ENCODE peak calls at places on chromosome 18, in ten cellular contexts. One of them, this sample, is unnamed.

GRCh38 chr18:12361770-12362378 is 15.2 kb downstream of the AFG3L2 start:
- DNase-seq in neural crest cell: no peak
- DNase-seq in stimulated activated CD4-positive, alpha-beta T cell treated with anti-CD3 and anti-CD28 coated beads, Interleukin-1b, Interleukin-23, amount 100 ng/mL, for 1 hour: no peak
- DNase-seq in M059J: peak; percentile 21
- DNase-seq in epithelial cell of esophagus: no peak
- DNase-seq in amniotic stem cell: no peak
- DNase-seq in heart left ventricle: peak; percentile 81
- DNase-seq in activated CD8-positive, alpha-beta memory T cell treated with anti-CD3 and anti-CD28 coated beads for 4 hours: no peak
- DNase-seq in substantia nigra: peak; percentile 61
- DNase-seq in NCI-H187 treated with DMSO at 0.1 percent for 48 hours: no peak
- DNase-seq in this sample: no peak

GRCh38 chr18:48660346-48661228 is 121.8 kb downstream of the CTIF start:
- DNase-seq in neural crest cell: no peak
- DNase-seq in NCI-H187 treated with DMSO at 0.1 percent for 48 hours: no peak
- DNase-seq in substantia nigra: peak; percentile 72
- DNase-seq in stimulated activated CD4-positive, alpha-beta T cell treated with anti-CD3 and anti-CD28 coated beads, Interleukin-1b, Interleukin-23, amount 100 ng/mL, for 1 hour: no peak
- DNase-seq in heart left ventricle: no peak
- DNase-seq in epithelial cell of esophagus: no peak
- DNase-seq in M059J: peak; percentile 42
- DNase-seq in activated CD8-positive, alpha-beta memory T cell treated with anti-CD3 and anti-CD28 coated beads for 4 hours: no peak
- DNase-seq in amniotic stem cell: no peak
- DNase-seq in this sample: peak; percentile 17

GRCh38 chr18:42275949-42276730 is 321.1 kb downstream of the PIK3C3 start:
- DNase-seq in epithelial cell of esophagus: no peak
- DNase-seq in activated CD8-positive, alpha-beta memory T cell treated with anti-CD3 and anti-CD28 coated beads for 4 hours: no peak
- DNase-seq in M059J: no peak
- DNase-seq in substantia nigra: no peak
- DNase-seq in stimulated activated CD4-positive, alpha-beta T cell treated with anti-CD3 and anti-CD28 coated beads, Interleukin-1b, Interleukin-23, amount 100 ng/mL, for 1 hour: no peak
- DNase-seq in NCI-H187 treated with DMSO at 0.1 percent for 48 hours: no peak
- DNase-seq in neural crest cell: no peak
- DNase-seq in amniotic stem cell: no peak
- DNase-seq in heart left ventricle: no peak
- DNase-seq in this sample: no peak

GRCh38 chr18:3447035-3447894 is 2.7 kb upstream of the TGIF1 start:
- DNase-seq in amniotic stem cell: no peak
- DNase-seq in neural crest cell: peak; percentile 43
- DNase-seq in epithelial cell of esophagus: peak; percentile 50
- DNase-seq in NCI-H187 treated with DMSO at 0.1 percent for 48 hours: no peak
- DNase-seq in stimulated activated CD4-positive, alpha-beta T cell treated with anti-CD3 and anti-CD28 coated beads, Interleukin-1b, Interleukin-23, amount 100 ng/mL, for 1 hour: no peak
- DNase-seq in M059J: no peak
- DNase-seq in substantia nigra: peak; percentile 34
- DNase-seq in activated CD8-positive, alpha-beta memory T cell treated with anti-CD3 and anti-CD28 coated beads for 4 hours: no peak
- DNase-seq in heart left ventricle: peak; percentile 51
- DNase-seq in this sample: no peak

GRCh38 chr18:47586418-47586817 is 335.0 kb upstream of the SKOR2 start:
- DNase-seq in M059J: no peak
- DNase-seq in heart left ventricle: no peak
- DNase-seq in epithelial cell of esophagus: no peak
- DNase-seq in amniotic stem cell: no peak
- DNase-seq in neural crest cell: no peak
- DNase-seq in stimulated activated CD4-positive, alpha-beta T cell treated with anti-CD3 and anti-CD28 coated beads, Interleukin-1b, Interleukin-23, amount 100 ng/mL, for 1 hour: no peak
- DNase-seq in substantia nigra: no peak
- DNase-seq in activated CD8-positive, alpha-beta memory T cell treated with anti-CD3 and anti-CD28 coated beads for 4 hours: no peak
- DNase-seq in NCI-H187 treated with DMSO at 0.1 percent for 48 hours: no peak
- DNase-seq in this sample: no peak

GRCh38 chr18:58125183-58125582 is 81.2 kb downstream of the NEDD4L start:
- DNase-seq in epithelial cell of esophagus: peak; percentile 11
- DNase-seq in heart left ventricle: no peak
- DNase-seq in M059J: no peak
- DNase-seq in substantia nigra: no peak
- DNase-seq in stimulated activated CD4-positive, alpha-beta T cell treated with anti-CD3 and anti-CD28 coated beads, Interleukin-1b, Interleukin-23, amount 100 ng/mL, for 1 hour: no peak
- DNase-seq in activated CD8-positive, alpha-beta memory T cell treated with anti-CD3 and anti-CD28 coated beads for 4 hours: no peak
- DNase-seq in amniotic stem cell: no peak
- DNase-seq in neural crest cell: no peak
- DNase-seq in NCI-H187 treated with DMSO at 0.1 percent for 48 hours: no peak
- DNase-seq in this sample: no peak

GRCh38 chr18:56574827-56575226 is 63.6 kb downstream of the TXNL1 start:
- DNase-seq in stimulated activated CD4-positive, alpha-beta T cell treated with anti-CD3 and anti-CD28 coated beads, Interleukin-1b, Interleukin-23, amount 100 ng/mL, for 1 hour: no peak
- DNase-seq in neural crest cell: no peak
- DNase-seq in NCI-H187 treated with DMSO at 0.1 percent for 48 hours: no peak
- DNase-seq in activated CD8-positive, alpha-beta memory T cell treated with anti-CD3 and anti-CD28 coated beads for 4 hours: no peak
- DNase-seq in heart left ventricle: peak; percentile 79
- DNase-seq in amniotic stem cell: no peak
- DNase-seq in substantia nigra: no peak
- DNase-seq in M059J: peak; percentile 84
- DNase-seq in epithelial cell of esophagus: no peak
- DNase-seq in this sample: no peak

GRCh38 chr18:48983793-48984437 is 33.1 kb upstream of the SMAD7 start:
- DNase-seq in stimulated activated CD4-positive, alpha-beta T cell treated with anti-CD3 and anti-CD28 coated beads, Interleukin-1b, Interleukin-23, amount 100 ng/mL, for 1 hour: no peak
- DNase-seq in activated CD8-positive, alpha-beta memory T cell treated with anti-CD3 and anti-CD28 coated beads for 4 hours: no peak
- DNase-seq in NCI-H187 treated with DMSO at 0.1 percent for 48 hours: no peak
- DNase-seq in amniotic stem cell: no peak
- DNase-seq in neural crest cell: no peak
- DNase-seq in substantia nigra: peak; percentile 63
- DNase-seq in epithelial cell of esophagus: peak; percentile 49
- DNase-seq in M059J: no peak
- DNase-seq in heart left ventricle: no peak
- DNase-seq in this sample: no peak

GRCh38 chr18:75179819-75180600 is 28.9 kb downstream of the PTGR3 start:
- DNase-seq in heart left ventricle: no peak
- DNase-seq in stimulated activated CD4-positive, alpha-beta T cell treated with anti-CD3 and anti-CD28 coated beads, Interleukin-1b, Interleukin-23, amount 100 ng/mL, for 1 hour: no peak
- DNase-seq in NCI-H187 treated with DMSO at 0.1 percent for 48 hours: no peak
- DNase-seq in substantia nigra: no peak
- DNase-seq in amniotic stem cell: no peak
- DNase-seq in activated CD8-positive, alpha-beta memory T cell treated with anti-CD3 and anti-CD28 coated beads for 4 hours: no peak
- DNase-seq in neural crest cell: no peak
- DNase-seq in epithelial cell of esophagus: no peak
- DNase-seq in M059J: no peak
- DNase-seq in this sample: no peak

GRCh38 chr18:2882201-2882600 is 35.4 kb downstream of the EMILIN2 start:
- DNase-seq in stimulated activated CD4-positive, alpha-beta T cell treated with anti-CD3 and anti-CD28 coated beads, Interleukin-1b, Interleukin-23, amount 100 ng/mL, for 1 hour: no peak
- DNase-seq in substantia nigra: no peak
- DNase-seq in NCI-H187 treated with DMSO at 0.1 percent for 48 hours: no peak
- DNase-seq in epithelial cell of esophagus: no peak
- DNase-seq in amniotic stem cell: no peak
- DNase-seq in M059J: no peak
- DNase-seq in activated CD8-positive, alpha-beta memory T cell treated with anti-CD3 and anti-CD28 coated beads for 4 hours: no peak
- DNase-seq in heart left ventricle: no peak
- DNase-seq in neural crest cell: no peak
- DNase-seq in this sample: no peak

GRCh38 chr18:22783662-22784076 is 149.5 kb upstream of the RBBP8 start:
- DNase-seq in heart left ventricle: no peak
- DNase-seq in stimulated activated CD4-positive, alpha-beta T cell treated with anti-CD3 and anti-CD28 coated beads, Interleukin-1b, Interleukin-23, amount 100 ng/mL, for 1 hour: no peak
- DNase-seq in M059J: no peak
- DNase-seq in neural crest cell: no peak
- DNase-seq in epithelial cell of esophagus: no peak
- DNase-seq in substantia nigra: no peak
- DNase-seq in amniotic stem cell: no peak
- DNase-seq in activated CD8-positive, alpha-beta memory T cell treated with anti-CD3 and anti-CD28 coated beads for 4 hours: no peak
- DNase-seq in NCI-H187 treated with DMSO at 0.1 percent for 48 hours: no peak
- DNase-seq in this sample: no peak

GRCh38 chr18:32618501-32618985 is 147.9 kb upstream of the GAREM1 start:
- DNase-seq in substantia nigra: no peak
- DNase-seq in stimulated activated CD4-positive, alpha-beta T cell treated with anti-CD3 and anti-CD28 coated beads, Interleukin-1b, Interleukin-23, amount 100 ng/mL, for 1 hour: no peak
- DNase-seq in amniotic stem cell: no peak
- DNase-seq in activated CD8-positive, alpha-beta memory T cell treated with anti-CD3 and anti-CD28 coated beads for 4 hours: no peak
- DNase-seq in neural crest cell: no peak
- DNase-seq in epithelial cell of esophagus: no peak
- DNase-seq in M059J: no peak
- DNase-seq in NCI-H187 treated with DMSO at 0.1 percent for 48 hours: no peak
- DNase-seq in heart left ventricle: no peak
- DNase-seq in this sample: peak; percentile 74

GRCh38 chr18:69109686-69110085 is 291.0 kb upstream of the DOK6 start:
- DNase-seq in substantia nigra: no peak
- DNase-seq in neural crest cell: no peak
- DNase-seq in activated CD8-positive, alpha-beta memory T cell treated with anti-CD3 and anti-CD28 coated beads for 4 hours: no peak
- DNase-seq in amniotic stem cell: peak; percentile 70
- DNase-seq in M059J: peak; percentile 28
- DNase-seq in epithelial cell of esophagus: no peak
- DNase-seq in NCI-H187 treated with DMSO at 0.1 percent for 48 hours: no peak
- DNase-seq in heart left ventricle: no peak
- DNase-seq in stimulated activated CD4-positive, alpha-beta T cell treated with anti-CD3 and anti-CD28 coated beads, Interleukin-1b, Interleukin-23, amount 100 ng/mL, for 1 hour: no peak
- DNase-seq in this sample: no peak

GRCh38 chr18:73780218-73780617 is 367.4 kb downstream of the FBXO15 start:
- DNase-seq in heart left ventricle: no peak
- DNase-seq in activated CD8-positive, alpha-beta memory T cell treated with anti-CD3 and anti-CD28 coated beads for 4 hours: no peak
- DNase-seq in substantia nigra: no peak
- DNase-seq in stimulated activated CD4-positive, alpha-beta T cell treated with anti-CD3 and anti-CD28 coated beads, Interleukin-1b, Interleukin-23, amount 100 ng/mL, for 1 hour: no peak
- DNase-seq in epithelial cell of esophagus: no peak
- DNase-seq in amniotic stem cell: no peak
- DNase-seq in M059J: no peak
- DNase-seq in NCI-H187 treated with DMSO at 0.1 percent for 48 hours: no peak
- DNase-seq in neural crest cell: no peak
- DNase-seq in this sample: no peak

GRCh38 chr18:3910507-3910906 is 460.5 kb downstream of the TGIF1 start:
- DNase-seq in NCI-H187 treated with DMSO at 0.1 percent for 48 hours: no peak
- DNase-seq in epithelial cell of esophagus: no peak
- DNase-seq in heart left ventricle: peak; percentile 38
- DNase-seq in neural crest cell: no peak
- DNase-seq in amniotic stem cell: no peak
- DNase-seq in activated CD8-positive, alpha-beta memory T cell treated with anti-CD3 and anti-CD28 coated beads for 4 hours: no peak
- DNase-seq in stimulated activated CD4-positive, alpha-beta T cell treated with anti-CD3 and anti-CD28 coated beads, Interleukin-1b, Interleukin-23, amount 100 ng/mL, for 1 hour: no peak
- DNase-seq in substantia nigra: peak; percentile 52
- DNase-seq in M059J: peak; percentile 53
- DNase-seq in this sample: no peak

GRCh38 chr18:12842459-12843380 is 41.3 kb downstream of the PTPN2 start:
- DNase-seq in stimulated activated CD4-positive, alpha-beta T cell treated with anti-CD3 and anti-CD28 coated beads, Interleukin-1b, Interleukin-23, amount 100 ng/mL, for 1 hour: no peak
- DNase-seq in M059J: no peak
- DNase-seq in amniotic stem cell: no peak
- DNase-seq in neural crest cell: no peak
- DNase-seq in substantia nigra: no peak
- DNase-seq in epithelial cell of esophagus: no peak
- DNase-seq in NCI-H187 treated with DMSO at 0.1 percent for 48 hours: no peak
- DNase-seq in activated CD8-positive, alpha-beta memory T cell treated with anti-CD3 and anti-CD28 coated beads for 4 hours: no peak
- DNase-seq in heart left ventricle: no peak
- DNase-seq in this sample: no peak

GRCh38 chr18:72986103-72986502 is 118.3 kb upstream of the NETO1 start:
- DNase-seq in NCI-H187 treated with DMSO at 0.1 percent for 48 hours: no peak
- DNase-seq in activated CD8-positive, alpha-beta memory T cell treated with anti-CD3 and anti-CD28 coated beads for 4 hours: no peak
- DNase-seq in epithelial cell of esophagus: peak; percentile 74
- DNase-seq in amniotic stem cell: no peak
- DNase-seq in substantia nigra: no peak
- DNase-seq in stimulated activated CD4-positive, alpha-beta T cell treated with anti-CD3 and anti-CD28 coated beads, Interleukin-1b, Interleukin-23, amount 100 ng/mL, for 1 hour: no peak
- DNase-seq in M059J: no peak
- DNase-seq in neural crest cell: no peak
- DNase-seq in heart left ventricle: no peak
- DNase-seq in this sample: peak; percentile 11

GRCh38 chr18:63676526-63676925 is 14.8 kb upstream of the SERPINB3 start:
- DNase-seq in neural crest cell: no peak
- DNase-seq in epithelial cell of esophagus: peak; percentile 62
- DNase-seq in NCI-H187 treated with DMSO at 0.1 percent for 48 hours: no peak
- DNase-seq in heart left ventricle: no peak
- DNase-seq in activated CD8-positive, alpha-beta memory T cell treated with anti-CD3 and anti-CD28 coated beads for 4 hours: no peak
- DNase-seq in M059J: peak; percentile 47
- DNase-seq in substantia nigra: no peak
- DNase-seq in stimulated activated CD4-positive, alpha-beta T cell treated with anti-CD3 and anti-CD28 coated beads, Interleukin-1b, Interleukin-23, amount 100 ng/mL, for 1 hour: no peak
- DNase-seq in amniotic stem cell: no peak
- DNase-seq in this sample: no peak

GRCh38 chr18:6781179-6781714 is 51.7 kb downstream of the ARHGAP28 start:
- DNase-seq in heart left ventricle: peak; percentile 13
- DNase-seq in substantia nigra: no peak
- DNase-seq in activated CD8-positive, alpha-beta memory T cell treated with anti-CD3 and anti-CD28 coated beads for 4 hours: no peak
- DNase-seq in M059J: no peak
- DNase-seq in epithelial cell of esophagus: no peak
- DNase-seq in neural crest cell: peak; percentile 18
- DNase-seq in amniotic stem cell: no peak
- DNase-seq in stimulated activated CD4-positive, alpha-beta T cell treated with anti-CD3 and anti-CD28 coated beads, Interleukin-1b, Interleukin-23, amount 100 ng/mL, for 1 hour: no peak
- DNase-seq in NCI-H187 treated with DMSO at 0.1 percent for 48 hours: no peak
- DNase-seq in this sample: no peak

GRCh38 chr18:44679912-44680270 is 797 bp upstream of the SETBP1 start:
- DNase-seq in NCI-H187 treated with DMSO at 0.1 percent for 48 hours: peak; percentile 15
- DNase-seq in heart left ventricle: peak; percentile 65
- DNase-seq in epithelial cell of esophagus: peak; percentile 70
- DNase-seq in neural crest cell: peak; percentile 35
- DNase-seq in substantia nigra: peak; percentile 53
- DNase-seq in amniotic stem cell: no peak
- DNase-seq in stimulated activated CD4-positive, alpha-beta T cell treated with anti-CD3 and anti-CD28 coated beads, Interleukin-1b, Interleukin-23, amount 100 ng/mL, for 1 hour: no peak
- DNase-seq in M059J: peak; percentile 65
- DNase-seq in activated CD8-positive, alpha-beta memory T cell treated with anti-CD3 and anti-CD28 coated beads for 4 hours: no peak
- DNase-seq in this sample: no peak

GRCh38 chr18:9587924-9588323 is 26.4 kb downstream of the PPP4R1 start:
- DNase-seq in substantia nigra: no peak
- DNase-seq in activated CD8-positive, alpha-beta memory T cell treated with anti-CD3 and anti-CD28 coated beads for 4 hours: no peak
- DNase-seq in neural crest cell: no peak
- DNase-seq in heart left ventricle: no peak
- DNase-seq in stimulated activated CD4-positive, alpha-beta T cell treated with anti-CD3 and anti-CD28 coated beads, Interleukin-1b, Interleukin-23, amount 100 ng/mL, for 1 hour: no peak
- DNase-seq in epithelial cell of esophagus: no peak
- DNase-seq in M059J: no peak
- DNase-seq in amniotic stem cell: no peak
- DNase-seq in NCI-H187 treated with DMSO at 0.1 percent for 48 hours: no peak
- DNase-seq in this sample: no peak

GRCh38 chr18:13625355-13625754 is 101.0 kb downstream of the FAM210A start:
- DNase-seq in amniotic stem cell: no peak
- DNase-seq in M059J: no peak
- DNase-seq in neural crest cell: no peak
- DNase-seq in heart left ventricle: no peak
- DNase-seq in stimulated activated CD4-positive, alpha-beta T cell treated with anti-CD3 and anti-CD28 coated beads, Interleukin-1b, Interleukin-23, amount 100 ng/mL, for 1 hour: no peak
- DNase-seq in activated CD8-positive, alpha-beta memory T cell treated with anti-CD3 and anti-CD28 coated beads for 4 hours: no peak
- DNase-seq in NCI-H187 treated with DMSO at 0.1 percent for 48 hours: no peak
- DNase-seq in substantia nigra: no peak
- DNase-seq in epithelial cell of esophagus: no peak
- DNase-seq in this sample: no peak

GRCh38 chr18:60693426-60693825 is 320.9 kb upstream of the MC4R start:
- DNase-seq in heart left ventricle: no peak
- DNase-seq in stimulated activated CD4-positive, alpha-beta T cell treated with anti-CD3 and anti-CD28 coated beads, Interleukin-1b, Interleukin-23, amount 100 ng/mL, for 1 hour: no peak
- DNase-seq in M059J: no peak
- DNase-seq in NCI-H187 treated with DMSO at 0.1 percent for 48 hours: no peak
- DNase-seq in neural crest cell: no peak
- DNase-seq in epithelial cell of esophagus: peak; percentile 91
- DNase-seq in amniotic stem cell: no peak
- DNase-seq in substantia nigra: no peak
- DNase-seq in activated CD8-positive, alpha-beta memory T cell treated with anti-CD3 and anti-CD28 coated beads for 4 hours: no peak
- DNase-seq in this sample: no peak

GRCh38 chr18:37368110-37368812 is 197.3 kb downstream of the CELF4 start:
- DNase-seq in neural crest cell: no peak
- DNase-seq in epithelial cell of esophagus: no peak
- DNase-seq in stimulated activated CD4-positive, alpha-beta T cell treated with anti-CD3 and anti-CD28 coated beads, Interleukin-1b, Interleukin-23, amount 100 ng/mL, for 1 hour: no peak
- DNase-seq in M059J: no peak
- DNase-seq in heart left ventricle: no peak
- DNase-seq in activated CD8-positive, alpha-beta memory T cell treated with anti-CD3 and anti-CD28 coated beads for 4 hours: no peak
- DNase-seq in substantia nigra: peak; percentile 50
- DNase-seq in NCI-H187 treated with DMSO at 0.1 percent for 48 hours: no peak
- DNase-seq in amniotic stem cell: no peak
- DNase-seq in this sample: no peak

GRCh38 chr18:32177530-32177929 is 12.3 kb upstream of the MEP1B start:
- DNase-seq in activated CD8-positive, alpha-beta memory T cell treated with anti-CD3 and anti-CD28 coated beads for 4 hours: no peak
- DNase-seq in M059J: no peak
- DNase-seq in stimulated activated CD4-positive, alpha-beta T cell treated with anti-CD3 and anti-CD28 coated beads, Interleukin-1b, Interleukin-23, amount 100 ng/mL, for 1 hour: no peak
- DNase-seq in substantia nigra: no peak
- DNase-seq in heart left ventricle: no peak
- DNase-seq in epithelial cell of esophagus: no peak
- DNase-seq in amniotic stem cell: no peak
- DNase-seq in neural crest cell: no peak
- DNase-seq in NCI-H187 treated with DMSO at 0.1 percent for 48 hours: no peak
- DNase-seq in this sample: no peak

GRCh38 chr18:27600245-27600644 is 415.1 kb upstream of the CHST9 start:
- DNase-seq in stimulated activated CD4-positive, alpha-beta T cell treated with anti-CD3 and anti-CD28 coated beads, Interleukin-1b, Interleukin-23, amount 100 ng/mL, for 1 hour: no peak
- DNase-seq in M059J: no peak
- DNase-seq in heart left ventricle: no peak
- DNase-seq in epithelial cell of esophagus: no peak
- DNase-seq in neural crest cell: no peak
- DNase-seq in NCI-H187 treated with DMSO at 0.1 percent for 48 hours: no peak
- DNase-seq in activated CD8-positive, alpha-beta memory T cell treated with anti-CD3 and anti-CD28 coated beads for 4 hours: no peak
- DNase-seq in amniotic stem cell: no peak
- DNase-seq in substantia nigra: no peak
- DNase-seq in this sample: no peak

GRCh38 chr18:48818329-48819254 is 132.2 kb downstream of the SMAD7 start:
- DNase-seq in epithelial cell of esophagus: no peak
- DNase-seq in substantia nigra: no peak
- DNase-seq in neural crest cell: no peak
- DNase-seq in M059J: no peak
- DNase-seq in NCI-H187 treated with DMSO at 0.1 percent for 48 hours: no peak
- DNase-seq in stimulated activated CD4-positive, alpha-beta T cell treated with anti-CD3 and anti-CD28 coated beads, Interleukin-1b, Interleukin-23, amount 100 ng/mL, for 1 hour: no peak
- DNase-seq in amniotic stem cell: no peak
- DNase-seq in heart left ventricle: no peak
- DNase-seq in activated CD8-positive, alpha-beta memory T cell treated with anti-CD3 and anti-CD28 coated beads for 4 hours: no peak
- DNase-seq in this sample: no peak